ENCODE peak calls at places on chromosomes 7 and 10, in four cellular contexts. R is cardiac muscle cell, H is HFF-Myc, L is cardiac fibroblast. V is an unnamed sample.

GRCh38 chr10:7787150-7787856 is 490 bp downstream of the KIN start:
- DNase-seq in R (no peak), H (no peak), L (peak), V (no peak)

GRCh38 chr10:89481662-89482061 is 53.7 kb downstream of the SLC16A12 start:
- DNase-seq in R (no peak), H (no peak), L (peak), V (no peak)

GRCh38 chr7:44581426-44581906 is 565 bp downstream of the TMED4 start:
- DNase-seq in R (no peak), H (no peak), L (no peak), V (no peak)

GRCh38 chr7:13541326-13541725 is 448.1 kb downstream of the ETV1 start:
- DNase-seq in R (no peak), H (no peak), L (no peak), V (no peak)

GRCh38 chr7:85135931-85136330 is 50.9 kb downstream of the SEMA3D start:
- DNase-seq in R (no peak), H (peak), L (peak), V (no peak)

GRCh38 chr7:28722684-28723083 is 235.4 kb downstream of the TRIL start:
- DNase-seq in R (no peak), H (no peak), L (no peak), V (no peak)

GRCh38 chr7:131011976-131012375 is 278.0 kb upstream of the KLF14 start:
- DNase-seq in R (no peak), H (peak), L (peak), V (no peak)

GRCh38 chr7:45033261-45033930 is 33.4 kb downstream of the CCM2 start:
- DNase-seq in R (no peak), H (no peak), L (no peak), V (no peak)

GRCh38 chr7:26650081-26650480 is 214.3 kb downstream of the SKAP2 start:
- DNase-seq in R (no peak), H (no peak), L (no peak), V (no peak)

GRCh38 chr7:127874049-127874636 is 157.1 kb downstream of the LRRC4 start:
- DNase-seq in R (no peak), H (no peak), L (no peak), V (no peak)

GRCh38 chr10:99975106-99975829 is 34.5 kb downstream of the DNMBP start:
- DNase-seq in R (no peak), H (no peak), L (no peak), V (no peak)

GRCh38 chr10:73591935-73592699 is 975 bp upstream of the USP54 start:
- DNase-seq in R (peak), H (no peak), L (peak), V (peak)

GRCh38 chr10:130717088-130717487 is 580.9 kb downstream of the GLRX3 start:
- DNase-seq in R (no peak), H (no peak), L (no peak), V (no peak)

GRCh38 chr10:130720235-130720634 is 584.0 kb downstream of the GLRX3 start:
- DNase-seq in R (no peak), H (no peak), L (no peak), V (no peak)

GRCh38 chr10:130721971-130722370 is 585.8 kb downstream of the GLRX3 start:
- DNase-seq in R (no peak), H (no peak), L (no peak), V (no peak)

GRCh38 chr10:130715686-130716670 is 579.8 kb downstream of the GLRX3 start:
- DNase-seq in R (no peak), H (no peak), L (no peak), V (no peak)

GRCh38 chr10:130719447-130719752 is 583.2 kb downstream of the GLRX3 start:
- DNase-seq in R (no peak), H (no peak), L (no peak), V (no peak)
- TF ChIP-seq CTCF in R (no peak), H (no peak), L (no peak), V (no peak)

GRCh38 chr10:24483701-24484100 is 240.0 kb downstream of the ARHGAP21 start:
- DNase-seq in R (no peak), H (peak), L (peak), V (no peak)
- H3K4me3 ChIP-seq in R (no peak), H (no peak), L (no peak), V (no peak)

GRCh38 chr10:14384096-14384730 is 53.5 kb upstream of the FRMD4A start:
- DNase-seq in R (no peak), H (no peak), L (peak), V (no peak)

GRCh38 chr10:14384915-14385314 is 54.2 kb upstream of the FRMD4A start:
- DNase-seq in R (no peak), H (no peak), L (no peak), V (no peak)

GRCh38 chr10:14383266-14383665 is 52.5 kb upstream of the FRMD4A start:
- DNase-seq in R (no peak), H (no peak), L (no peak), V (no peak)

GRCh38 chr10:14386202-14386593 is 55.5 kb upstream of the FRMD4A start:
- DNase-seq in R (no peak), H (no peak), L (peak), V (no peak)

GRCh38 chr10:14385591-14386201 is 55.0 kb upstream of the FRMD4A start:
- DNase-seq in R (no peak), H (no peak), L (peak), V (no peak)
- TF ChIP-seq CTCF in R (peak), H (peak), L (no peak), V (no peak)

GRCh38 chr7:23467731-23468720 is 2.3 kb downstream of the IGF2BP3 start:
- DNase-seq in R (peak), H (no peak), L (peak), V (no peak)

GRCh38 chr7:23468721-23469149 is 1.6 kb downstream of the IGF2BP3 start:
- DNase-seq in R (peak), H (no peak), L (no peak), V (no peak)

GRCh38 chr7:23469150-23469960 is 936 bp downstream of the IGF2BP3 start:
- DNase-seq in R (peak), H (no peak), L (no peak), V (no peak)

GRCh38 chr7:23469961-23470250 is 385 bp downstream of the IGF2BP3 start:
- DNase-seq in R (no peak), H (no peak), L (no peak), V (no peak)

DNA sequence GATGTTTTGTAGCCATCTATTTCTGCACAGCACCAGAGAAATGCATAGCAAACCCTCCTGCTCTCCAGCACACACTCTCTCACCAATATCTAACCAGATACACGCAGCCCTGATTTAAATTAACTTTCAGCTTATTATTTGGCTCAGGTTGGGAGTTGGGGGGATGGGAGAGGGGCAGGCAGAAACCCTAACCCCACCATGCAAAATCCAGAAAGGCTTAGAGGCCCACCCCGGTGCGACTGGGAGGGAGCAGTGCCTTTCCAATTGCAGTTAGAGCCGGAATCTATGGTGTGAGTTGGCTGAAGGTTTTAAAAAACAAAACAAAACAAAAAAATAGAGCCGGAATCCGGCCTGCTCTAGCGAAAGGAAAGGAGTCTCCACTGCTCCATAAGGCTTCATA is 3.0 kb downstream of the IGF2BP3 start:
- DNase-seq in R (peak), H (no peak), L (no peak), V (no peak)
- H3K4me3 ChIP-seq in R (peak), H (peak), L (peak), V (peak)

DNA sequence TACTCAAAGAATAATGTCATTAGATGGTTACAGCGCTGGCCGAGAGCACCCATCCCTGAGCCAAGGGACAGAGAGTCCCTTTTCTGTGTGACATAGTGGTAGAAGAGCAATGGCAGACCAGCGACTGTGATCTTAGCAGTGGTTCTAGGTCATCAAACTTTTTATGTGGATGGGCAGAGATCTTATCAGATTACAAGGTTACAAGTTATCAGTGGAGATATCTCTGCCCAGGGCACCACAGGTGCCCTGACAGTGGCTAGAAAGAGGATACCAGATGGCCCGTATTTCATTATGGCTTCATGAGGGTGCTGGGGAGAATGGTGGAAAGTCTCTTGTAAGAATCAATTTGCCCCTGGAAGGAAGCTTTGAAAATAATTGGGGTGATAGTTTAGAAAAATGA is 62.7 kb downstream of the CYCS start:
- DNase-seq in R (no peak), H (no peak), L (no peak), V (no peak)
- TF ChIP-seq CTCF in R (no peak), H (no peak), L (no peak), V (no peak)

GRCh38 chr10:102225646-102226541 is at the start of gene ELOVL3:
- DNase-seq in R (peak), H (peak), L (peak), V (peak)
- H3K4me3 ChIP-seq in R (peak), H (no peak), L (peak), V (peak)

GRCh38 chr10:118760265-118760664 is 5.5 kb upstream of the CACUL1 start:
- DNase-seq in R (no peak), H (no peak), L (no peak), V (no peak)
- TF ChIP-seq CTCF in R (no peak), H (no peak), L (no peak), V (no peak)

DNA sequence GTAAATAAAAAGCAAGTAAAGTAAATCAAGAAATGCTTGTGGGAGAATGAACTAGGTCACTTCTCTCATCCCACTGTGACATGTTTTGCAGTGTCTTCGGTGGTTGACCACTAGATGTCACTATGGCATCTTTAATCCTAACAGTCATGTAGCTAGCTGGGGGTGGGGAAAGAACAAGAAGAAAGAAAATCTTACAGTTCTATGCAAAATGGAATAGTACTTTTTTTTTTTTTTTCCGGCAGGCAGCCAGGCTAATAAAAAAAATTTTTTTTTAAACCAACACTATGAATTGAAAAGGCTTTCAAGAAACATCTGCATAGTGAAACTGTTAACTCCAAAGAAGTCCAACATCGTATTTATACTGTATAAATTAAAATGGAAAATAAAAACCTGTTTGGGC is 38.3 kb downstream of the CDK1 start:
- DNase-seq in R (peak), H (peak), L (peak), V (no peak)
- H3K4me3 ChIP-seq in R (no peak), H (no peak), L (no peak), V (peak)

DNA sequence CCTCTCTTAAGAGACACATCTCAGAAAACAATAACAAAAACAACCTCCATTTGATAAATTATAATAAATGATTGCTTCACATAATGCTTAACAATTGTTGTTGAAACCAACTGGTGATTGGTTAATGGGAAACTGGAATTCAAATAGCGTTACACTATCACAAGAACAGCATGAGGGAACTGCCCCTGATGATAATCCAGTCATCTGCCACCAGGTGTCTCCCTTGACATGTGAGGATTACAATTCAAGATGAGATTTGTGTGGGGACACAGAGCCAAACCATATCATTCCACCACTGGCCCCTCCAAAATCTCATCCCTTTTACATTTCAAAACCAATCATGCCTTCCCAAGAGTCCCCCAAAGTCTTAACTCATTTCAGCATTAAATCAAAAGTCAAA is 375.9 kb downstream of the BMPER start:
- DNase-seq in R (no peak), H (no peak), L (no peak), V (no peak)
- TF ChIP-seq CTCF in R (no peak), H (peak), L (peak), V (no peak)

DNA sequence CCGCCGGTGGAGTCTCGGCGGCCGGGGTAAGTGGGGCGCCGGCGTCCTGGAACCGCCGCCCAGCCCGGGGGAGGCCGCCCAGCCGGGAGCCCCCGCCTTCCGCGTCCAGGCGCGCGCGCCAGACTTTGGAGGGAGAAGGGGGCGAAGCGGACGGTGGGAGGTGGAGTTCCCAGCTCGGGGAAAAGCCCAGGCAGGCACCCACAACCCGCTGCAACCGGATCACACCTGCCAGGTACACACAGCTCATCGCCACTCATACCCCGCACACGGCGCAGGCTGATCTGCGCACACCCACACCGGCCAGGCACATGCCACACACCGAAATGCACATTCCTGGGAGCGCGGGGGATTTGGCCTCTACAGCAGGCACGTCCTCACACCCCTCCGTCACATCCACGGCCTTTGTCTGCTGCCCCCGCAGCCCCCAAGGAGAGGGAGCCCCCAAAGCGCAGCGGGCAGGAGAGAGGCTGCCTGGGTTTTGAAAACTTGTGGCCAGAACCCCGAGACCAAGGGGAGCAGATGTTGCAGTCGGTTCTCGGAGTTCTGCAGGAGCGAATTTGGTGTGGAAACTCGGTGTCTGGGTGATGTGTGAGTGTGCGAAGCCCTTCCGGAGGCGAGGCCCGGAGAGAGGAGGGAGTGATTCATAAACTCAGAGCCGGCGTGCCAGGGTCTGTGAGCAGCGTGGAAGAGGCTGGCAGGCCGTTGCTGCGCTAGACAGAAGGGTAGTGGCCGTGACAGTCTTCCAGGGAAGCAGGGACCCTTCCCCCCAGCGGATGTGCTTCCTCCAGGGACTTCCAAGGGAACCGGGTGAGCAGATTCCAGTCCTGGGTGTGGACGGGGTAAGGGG is 697 bp downstream of the CHST3 start:
- DNase-seq in R (peak), H (no peak), L (peak), V (peak)
- H3K4me3 ChIP-seq in R (peak), H (peak), L (peak), V (peak)

V was measured in left ventricle myocardium inferior.